ENCODE peak calls at places on chromosomes 2 and 18, in ten cellular contexts. O is epithelial cell of proximal tubule, Y is HEK293T, U is NCI-H2029 treated with DMSO at 0.1 percent for 48 hours, G is HuH-7, E is iPS DF 6.9, V is astrocyte of the cerebellum, D is epithelial cell of esophagus, F is hepatic stellate cell, W is SW 1271. R is an unnamed sample.

GRCh38 chr2:84450288-84451227 is 8.5 kb downstream of the SUCLG1 start:
- DNase-seq in O (no peak), Y (no peak), U (no peak), G (no peak), E (no peak), V (no peak), D (no peak), F (no peak), W (no peak), R (no peak)

GRCh38 chr2:219454217-219454616 is 19.6 kb downstream of the SPEG start:
- DNase-seq in O (no peak), Y (no peak), U (peak), G (no peak), E (no peak), V (no peak), D (no peak), F (no peak), W (no peak), R (no peak)

GRCh38 chr2:9554841-9555337 is 741 bp downstream of the ADAM17 start:
- DNase-seq in O (no peak), Y (peak), U (no peak), G (no peak), E (no peak), V (peak), D (peak), F (no peak), W (peak), R (peak)

GRCh38 chr2:71067567-71068217 is 756 bp upstream of the NAGK start:
- DNase-seq in O (no peak), Y (peak), U (no peak), G (no peak), E (no peak), V (no peak), D (no peak), F (no peak), W (no peak), R (no peak)

GRCh38 chr2:20422679-20423271 is 24.1 kb upstream of the RHOB start:
- DNase-seq in O (no peak), Y (peak), U (no peak), G (peak), E (no peak), V (no peak), D (peak), F (peak), W (no peak), R (no peak)

GRCh38 chr2:127612111-127612822 is 33.7 kb upstream of the GPR17 start:
- DNase-seq in O (no peak), Y (no peak), U (no peak), G (no peak), E (no peak), V (no peak), D (no peak), F (no peak), W (no peak), R (no peak)

GRCh38 chr2:79638410-79638809 is 125.6 kb downstream of the CTNNA2 start:
- DNase-seq in O (no peak), Y (no peak), U (no peak), G (no peak), E (no peak), V (no peak), D (no peak), F (no peak), W (no peak), R (no peak)

GRCh38 chr2:230016844-230017243 is 51.9 kb downstream of the SLC16A14 start:
- DNase-seq in O (no peak), Y (no peak), U (no peak), G (no peak), E (no peak), V (no peak), D (no peak), F (no peak), W (no peak), R (no peak)

GRCh38 chr2:127100261-127101047 is 6.5 kb downstream of the BIN1 start:
- DNase-seq in O (peak), Y (no peak), U (peak), G (peak), E (no peak), V (no peak), D (peak), F (peak), W (no peak), R (peak)

GRCh38 chr18:22999212-22999611 is 66.1 kb downstream of the RBBP8 start:
- DNase-seq in O (no peak), Y (no peak), U (no peak), G (no peak), E (no peak), V (peak), D (no peak), F (peak), W (no peak), R (no peak)

GRCh38 chr18:76620326-76620813 is 125.3 kb upstream of the ZNF516 start:
- DNase-seq in O (no peak), Y (peak), U (no peak), G (peak), E (peak), V (no peak), D (peak), F (peak), W (no peak), R (peak)